ENCODE peak calls at places on chromosomes 16 and 17, in four cellular contexts. A, C, F and N are unnamed samples.

GRCh38 chr17:45013021-45013997 is 38.1 kb downstream of the DCAKD start:
- DNase-seq in A (no peak), C (no peak), F (no peak), N (no peak)

GRCh38 chr17:45170976-45171337 is 9.3 kb downstream of the HEXIM2 start:
- DNase-seq in A (no peak), C (peak), F (peak), N (peak)

GRCh38 chr16:64152010-64152767 is 969.7 kb downstream of the CDH11 start:
- DNase-seq in A (no peak), C (no peak), F (no peak), N (no peak)

GRCh38 chr17:65320856-65321255 is 183.7 kb downstream of the RGS9 start:
- DNase-seq in A (no peak), C (no peak), F (no peak), N (no peak)

GRCh38 chr16:78163772-78164391 is 64.4 kb downstream of the WWOX start:
- DNase-seq in A (no peak), C (no peak), F (no peak), N (no peak)

GRCh38 chr17:47987240-47987835 is 16.4 kb downstream of the CDK5RAP3 start:
- DNase-seq in A (no peak), C (no peak), F (no peak), N (no peak)

GRCh38 chr16:10617662-10618420 is 37.4 kb upstream of the EMP2 start:
- DNase-seq in A (no peak), C (no peak), F (no peak), N (no peak)

GRCh38 chr16:53089434-53090270 is 34.9 kb downstream of the CHD9 start:
- DNase-seq in A (no peak), C (peak), F (peak), N (no peak)

GRCh38 chr17:40311575-40311974 is 2.6 kb downstream of the RARA start:
- DNase-seq in A (no peak), C (no peak), F (no peak), N (peak)

GRCh38 chr17:39461911-39462641 is 790 bp downstream of the CDK12 start:
- DNase-seq in A (peak), C (peak), F (peak), N (no peak)

GRCh38 chr16:4369006-4369766 is 2.5 kb upstream of the VASN start:
- DNase-seq in A (no peak), C (no peak), F (no peak), N (peak)

GRCh38 chr16:21684199-21684598 is 20.4 kb downstream of the OTOA start:
- DNase-seq in A (no peak), C (no peak), F (peak), N (no peak)

GRCh38 chr17:58304735-58305486 is 23.7 kb downstream of the TSPOAP1 start:
- DNase-seq in A (no peak), C (no peak), F (no peak), N (no peak)

GRCh38 chr16:1825864-1826690 is 548 bp downstream of the HAGH start:
- DNase-seq in A (peak), C (no peak), F (no peak), N (no peak)

GRCh38 chr16:48556913-48557351 is 53.0 kb downstream of the N4BP1 start:
- DNase-seq in A (no peak), C (no peak), F (no peak), N (no peak)

GRCh38 chr16:50534958-50535357 is 13.2 kb upstream of the NKD1 start:
- DNase-seq in A (no peak), C (no peak), F (no peak), N (no peak)

GRCh38 chr17:83193336-83194188 is 114.2 kb downstream of the METRNL start:
- DNase-seq in A (no peak), C (no peak), F (peak), N (peak)

GRCh38 chr17:49015924-49016774 is 19.0 kb downstream of the IGF2BP1 start:
- DNase-seq in A (no peak), C (no peak), F (no peak), N (no peak)

GRCh38 chr17:50534222-50534978 is 1.9 kb downstream of the EPN3 start:
- DNase-seq in A (no peak), C (no peak), F (no peak), N (peak)

GRCh38 chr17:83159204-83160049 is 80.0 kb downstream of the METRNL start:
- DNase-seq in A (no peak), C (no peak), F (no peak), N (no peak)

GRCh38 chr17:29390856-29391631 is 881 bp downstream of the TAOK1 start:
- DNase-seq in A (peak), C (no peak), F (peak), N (peak)

GRCh38 chr17:15508466-15508865 is 41.0 kb upstream of the CDRT4 start:
- DNase-seq in A (no peak), C (no peak), F (no peak), N (no peak)

GRCh38 chr17:1769826-1770477 is 8.1 kb downstream of the SERPINF1 start:
- DNase-seq in A (no peak), C (no peak), F (no peak), N (peak)

GRCh38 chr16:13436641-13437423 is 483.1 kb upstream of the ERCC4 start:
- DNase-seq in A (no peak), C (no peak), F (peak), N (peak)

GRCh38 chr16:18839555-18839954 is 38.2 kb upstream of the ARL6IP1 start:
- DNase-seq in A (no peak), C (no peak), F (no peak), N (no peak)

GRCh38 chr16:57341441-57342303 is 16.9 kb upstream of the CCL22 start:
- DNase-seq in A (no peak), C (no peak), F (no peak), N (peak)

GRCh38 chr17:58591455-58591854 is 77.0 kb upstream of the MTMR4 start:
- DNase-seq in A (no peak), C (no peak), F (no peak), N (no peak)

GRCh38 chr17:44775838-44776621 is 17.2 kb downstream of the ADAM11 start:
- DNase-seq in A (peak), C (no peak), F (no peak), N (no peak)

GRCh38 chr17:5418858-5419355 is 555 bp downstream of the NUP88 start:
- DNase-seq in A (peak), C (no peak), F (peak), N (peak)

GRCh38 chr16:67504190-67505021 is 21.1 kb upstream of the AGRP start:
- DNase-seq in A (no peak), C (no peak), F (no peak), N (peak)

GRCh38 chr17:3683054-3683511 is 12.9 kb downstream of the P2RX5 start:
- DNase-seq in A (peak), C (no peak), F (no peak), N (no peak)

GRCh38 chr16:10641953-10642949 is 52.5 kb downstream of the TEKT5 start:
- DNase-seq in A (peak), C (no peak), F (no peak), N (no peak)

GRCh38 chr17:1180958-1181768 is 1.4 kb upstream of the ABR start:
- DNase-seq in A (peak), C (peak), F (peak), N (no peak)

GRCh38 chr17:72407336-72408121 is 286.7 kb downstream of the SOX9 start:
- DNase-seq in A (no peak), C (peak), F (peak), N (peak)

GRCh38 chr16:2587891-2588565 is 50.2 kb downstream of the PDPK1 start:
- DNase-seq in A (no peak), C (no peak), F (no peak), N (no peak)

GRCh38 chr17:31582151-31582907 is 190.9 kb downstream of the RAB11FIP4 start:
- DNase-seq in A (no peak), C (no peak), F (no peak), N (no peak)

GRCh38 chr17:80916246-80916645 is 75.4 kb upstream of the CHMP6 start:
- DNase-seq in A (no peak), C (no peak), F (no peak), N (no peak)

GRCh38 chr16:89113661-89114060 is 20.0 kb downstream of the ACSF3 start:
- DNase-seq in A (no peak), C (no peak), F (no peak), N (no peak)

GRCh38 chr16:143456-143855 is 5.0 kb upstream of the NPRL3 start:
- DNase-seq in A (no peak), C (no peak), F (no peak), N (no peak)

GRCh38 chr17:74235040-74235581 is 21.7 kb downstream of the TTYH2 start:
- DNase-seq in A (no peak), C (peak), F (peak), N (no peak)